ENCODE peak calls at places on chromosomes 6 and 20, in nine cellular contexts. C is ureter; F is breast epithelium; T is keratinocyte; W is AG20443; O is fibroblast of pulmonary artery; L is GM23338; U is cardiac fibroblast; J is stimulated activated CD4-positive, alpha-beta T cell treated with anti-CD3 and anti-CD28 coated beads, Interleukin-4, amount 100 ng/mL, for 24 hours. P is an unnamed sample.

GRCh38 chr6:17928514-17929430 is 58.7 kb downstream of the KIF13A start:
- DNase-seq in C (no peak), F (no peak), T (no peak), W (peak; percentile 43), O (peak; percentile 72), L (no peak), U (peak; percentile 78), J (no peak), P (peak; percentile 61)

GRCh38 chr6:31896856-31897611 is 464 bp downstream of the EHMT2 start:
- DNase-seq in C (no peak), F (no peak), T (no peak), W (no peak), O (no peak), L (peak; percentile 46), U (no peak), J (no peak), P (no peak)

GRCh38 chr20:16488086-16488485 is 85.2 kb downstream of the KIF16B start:
- DNase-seq in C (no peak), F (no peak), T (no peak), W (no peak), O (no peak), L (no peak), U (no peak), J (no peak), P (no peak)

GRCh38 chr20:3812259-3812681 is 8.1 kb upstream of the AP5S1 start:
- DNase-seq in C (no peak), F (no peak), T (no peak), W (no peak), O (no peak), L (no peak), U (no peak), J (no peak), P (no peak)

GRCh38 chr6:35497571-35498406 is 910 bp upstream of the TEAD3 start:
- DNase-seq in C (peak; percentile 85), F (peak; percentile 71), T (no peak), W (peak; percentile 87), O (peak; percentile 86), L (peak; percentile 90), U (peak; percentile 87), J (peak; percentile 56), P (peak; percentile 54)

GRCh38 chr20:37245671-37246237 is 15.9 kb downstream of the GHRH start:
- DNase-seq in C (no peak), F (no peak), T (no peak), W (no peak), O (no peak), L (peak; percentile 59), U (no peak), J (no peak), P (no peak)

GRCh38 chr20:25160457-25160856 is 35.1 kb upstream of the ENTPD6 start:
- DNase-seq in C (no peak), F (no peak), T (no peak), W (no peak), O (no peak), L (no peak), U (no peak), J (no peak), P (no peak)

GRCh38 chr6:4413073-4413472 is 277.7 kb upstream of the ECI2 start:
- DNase-seq in C (no peak), F (no peak), T (no peak), W (peak; percentile 75), O (peak; percentile 65), L (no peak), U (peak; percentile 84), J (no peak), P (peak; percentile 73)

GRCh38 chr20:62652894-62653305 is 10.6 kb downstream of the SLCO4A1 start:
- DNase-seq in C (no peak), F (no peak), T (no peak), W (no peak), O (no peak), L (no peak), U (no peak), J (no peak), P (no peak)

GRCh38 chr20:11582073-11582472 is 335.6 kb upstream of the BTBD3 start:
- DNase-seq in C (no peak), F (no peak), T (no peak), W (peak; percentile 13), O (peak; percentile 10), L (no peak), U (peak; percentile 5), J (no peak), P (peak; percentile 46)

GRCh38 chr6:4421837-4422236 is 286.5 kb upstream of the ECI2 start:
- DNase-seq in C (no peak), F (no peak), T (no peak), W (no peak), O (no peak), L (no peak), U (peak; percentile 36), J (no peak), P (no peak)

GRCh38 chr20:35342154-35342769 is 50.0 kb upstream of the FAM83C start:
- DNase-seq in C (no peak), F (no peak), T (no peak), W (no peak), O (peak; percentile 48), L (peak; percentile 58), U (peak; percentile 31), J (no peak), P (peak; percentile 44)

GRCh38 chr20:49615401-49616153 is 47.6 kb upstream of the PTGIS start:
- DNase-seq in C (no peak), F (no peak), T (no peak), W (peak; percentile 44), O (no peak), L (no peak), U (no peak), J (no peak), P (no peak)

GRCh38 chr20:8837396-8837795 is 231.5 kb upstream of the PLCB4 start:
- DNase-seq in C (no peak), F (no peak), T (no peak), W (peak; percentile 60), O (peak; percentile 71), L (no peak), U (peak; percentile 78), J (no peak), P (peak; percentile 17)

GRCh38 chr20:34017610-34018009 is 23.9 kb downstream of the RALY start:
- DNase-seq in C (no peak), F (no peak), T (peak; percentile 85), W (peak; percentile 81), O (peak; percentile 46), L (no peak), U (peak; percentile 73), J (no peak), P (peak; percentile 97)

GRCh38 chr20:59581983-59582679 is 22.2 kb upstream of the PHACTR3 start:
- DNase-seq in C (no peak), F (peak; percentile 5), T (no peak), W (no peak), O (no peak), L (no peak), U (no peak), J (no peak), P (no peak)

GRCh38 chr6:150370112-150370511 is 1.3 kb downstream of the IYD start:
- DNase-seq in C (no peak), F (no peak), T (no peak), W (no peak), O (no peak), L (no peak), U (no peak), J (no peak), P (no peak)

GRCh38 chr6:73156793-73157767 is 68.2 kb downstream of the KHDC1L start:
- DNase-seq in C (no peak), F (no peak), T (no peak), W (no peak), O (no peak), L (no peak), U (no peak), J (no peak), P (no peak)

GRCh38 chr20:47088339-47088738 is 193.7 kb downstream of the EYA2 start:
- DNase-seq in C (no peak), F (no peak), T (no peak), W (no peak), O (no peak), L (no peak), U (no peak), J (no peak), P (no peak)

GRCh38 chr6:44166591-44167184 is 8.1 kb downstream of the CAPN11 start:
- DNase-seq in C (no peak), F (no peak), T (no peak), W (no peak), O (no peak), L (peak; percentile 78), U (no peak), J (no peak), P (no peak)

GRCh38 chr6:37783025-37783825 is 36.3 kb upstream of the ZFAND3 start:
- DNase-seq in C (peak; percentile 50), F (no peak), T (no peak), W (peak; percentile 65), O (no peak), L (peak; percentile 82), U (peak; percentile 27), J (no peak), P (peak; percentile 19)

GRCh38 chr6:46103437-46103836 is 26.4 kb upstream of the ENPP4 start:
- DNase-seq in C (no peak), F (no peak), T (no peak), W (no peak), O (no peak), L (peak; percentile 21), U (no peak), J (no peak), P (no peak)

GRCh38 chr6:29720863-29721262 is 2.4 kb upstream of the HLA-F start:
- DNase-seq in C (no peak), F (no peak), T (no peak), W (no peak), O (no peak), L (peak; percentile 76), U (no peak), J (no peak), P (no peak)

GRCh38 chr6:52157301-52157930 is 28.8 kb upstream of the IL17A start:
- DNase-seq in C (no peak), F (no peak), T (peak; percentile 36), W (peak; percentile 24), O (no peak), L (no peak), U (peak; percentile 14), J (peak; percentile 66), P (no peak)

GRCh38 chr20:2224246-2224645 is 71.6 kb upstream of the TGM3 start:
- DNase-seq in C (no peak), F (no peak), T (no peak), W (peak; percentile 40), O (no peak), L (no peak), U (no peak), J (no peak), P (no peak)

GRCh38 chr6:21005816-21006553 is 471.7 kb downstream of the CDKAL1 start:
- DNase-seq in C (no peak), F (no peak), T (peak; percentile 79), W (peak; percentile 54), O (peak; percentile 85), L (no peak), U (peak; percentile 93), J (no peak), P (peak; percentile 81)

GRCh38 chr20:45782890-45783289 is 8.8 kb downstream of the WFDC3 start:
- DNase-seq in C (no peak), F (no peak), T (no peak), W (no peak), O (no peak), L (no peak), U (peak; percentile 18), J (no peak), P (peak; percentile 41)

GRCh38 chr20:21206571-21206970 is 80.7 kb downstream of the KIZ start:
- DNase-seq in C (no peak), F (no peak), T (no peak), W (no peak), O (no peak), L (no peak), U (no peak), J (no peak), P (no peak)

GRCh38 chr6:109485536-109485935 is 2.5 kb upstream of the ZBTB24 start:
- DNase-seq in C (no peak), F (no peak), T (no peak), W (no peak), O (no peak), L (no peak), U (no peak), J (no peak), P (no peak)

GRCh38 chr6:132968419-132968950 is 154.1 kb downstream of the RPS12 start:
- DNase-seq in C (no peak), F (no peak), T (no peak), W (no peak), O (no peak), L (no peak), U (no peak), J (no peak), P (no peak)

GRCh38 chr6:27251672-27252251 is 4.3 kb downstream of the PRSS16 start:
- DNase-seq in C (peak; percentile 83), F (peak; percentile 79), T (peak; percentile 54), W (peak; percentile 72), O (peak; percentile 62), L (peak; percentile 98), U (peak; percentile 55), J (peak; percentile 66), P (peak; percentile 64)